ENCODE peak calls at places on chromosomes 4 and X, in four cellular contexts. Y, M, X and Z are unnamed samples.

GRCh38 chr4:80767944-80768343 is 262.6 kb upstream of the BMP3 start:
- DNase-seq in M (no peak), X (no peak), Y (no peak), Z (no peak)

GRCh38 chr4:4871267-4872147 is 12.0 kb downstream of the MSX1 start:
- DNase-seq in Y (no peak), M (no peak), X (no peak), Z (no peak)

GRCh38 chr4:37392540-37393255 is 148.2 kb downstream of the NWD2 start:
- DNase-seq in Y (peak), X (peak), M (no peak), Z (no peak)

GRCh38 chrX:74535633-74536141 is 78.7 kb downstream of the RLIM start:
- DNase-seq in X (peak), M (peak), Y (peak), Z (peak)

GRCh38 chrX:47991263-47992092 is 12.3 kb downstream of the ZNF182 start:
- DNase-seq in Y (no peak), M (no peak), X (no peak), Z (no peak)

GRCh38 chr4:30616943-30617646 is 103.1 kb upstream of the PCDH7 start:
- DNase-seq in Y (no peak), M (no peak), X (no peak), Z (no peak)

GRCh38 chr4:73836373-73837269 is at the start of gene CXCL6:
- DNase-seq in Y (no peak), M (no peak), X (peak), Z (no peak)

GRCh38 chr4:25013756-25014737 is 16.7 kb downstream of the LGI2 start:
- DNase-seq in Y (no peak), M (peak), X (no peak), Z (no peak)

GRCh38 chr4:16124232-16124631 is 40.4 kb upstream of the PROM1 start:
- DNase-seq in X (no peak), M (no peak), Y (no peak), Z (no peak)

GRCh38 chr4:99077177-99077576 is 11.4 kb downstream of the ADH5 start:
- DNase-seq in X (no peak), M (no peak), Y (no peak), Z (no peak)

GRCh38 chrX:110759785-110760184 is 35.8 kb downstream of the CHRDL1 start:
- DNase-seq in X (no peak), Y (no peak), M (no peak), Z (no peak)

GRCh38 chr4:148333265-148333664 is 108.9 kb downstream of the NR3C2 start:
- DNase-seq in M (no peak), Y (no peak), X (no peak), Z (no peak)

GRCh38 chrX:2732076-2732475 is 19.8 kb upstream of the XG start:
- DNase-seq in X (no peak), Y (no peak), M (no peak), Z (no peak)

GRCh38 chrX:55489315-55490009 is at the start of gene USP51:
- DNase-seq in Y (peak), X (peak), M (peak), Z (no peak)

GRCh38 chr4:87129681-87130080 is 90.7 kb downstream of the KLHL8 start:
- DNase-seq in Y (no peak), X (no peak), M (no peak), Z (no peak)

GRCh38 chrX:40182095-40182494 is 84.3 kb upstream of the BCOR start:
- DNase-seq in Y (no peak), X (no peak), M (no peak), Z (no peak)

GRCh38 chr4:169383724-169384123 is 113.0 kb upstream of the SH3RF1 start:
- DNase-seq in Y (no peak), X (no peak), M (no peak), Z (no peak)

GRCh38 chr4:94540476-94540875 is 88.7 kb downstream of the PDLIM5 start:
- DNase-seq in Y (no peak), M (no peak), X (no peak), Z (no peak)

GRCh38 chr4:141435446-141436225 is 200.7 kb upstream of the IL15 start:
- DNase-seq in X (no peak), M (no peak), Y (no peak), Z (no peak)

GRCh38 chr4:173261052-173261451 is 73.1 kb downstream of the HMGB2 start:
- DNase-seq in M (no peak), X (no peak), Y (no peak), Z (no peak)

GRCh38 chrX:63743596-63743995 is 41.4 kb downstream of the ARHGEF9 start:
- DNase-seq in Y (no peak), M (no peak), X (no peak), Z (no peak)

GRCh38 chr4:8858188-8858924 is 13.3 kb downstream of the HMX1 start:
- DNase-seq in X (no peak), Y (no peak), M (no peak), Z (no peak)

GRCh38 chr4:189022441-189023035 is 883.3 kb downstream of the TRIML1 start:
- DNase-seq in M (no peak), Y (no peak), X (no peak), Z (no peak)

GRCh38 chr4:48979897-48980579 is 6.0 kb upstream of the CWH43 start:
- DNase-seq in M (no peak), Y (no peak), X (no peak), Z (no peak)